ENCODE peak calls at places on chromosomes 6 and 20, in five cellular contexts. O is activated gamma-delta T cell treated with anti-CD3 and anti-CD28 coated beads, Interleukin-2, amount 50 U/mL, for 16 hours; F is activated CD4-positive, alpha-beta T cell treated with anti-CD3 and anti-CD28 coated beads, Interleukin-2, amount 10 ng/mL, durations not matched to agents 7 days and 5 days; R is AG20443; K is HFFc6. D is an unnamed sample.

GRCh38 chr6:43448916-43449315 is 6.4 kb downstream of the DLK2 start:
- DNase-seq in F (no peak), R (no peak), K (no peak), O (no peak), D (no peak)

GRCh38 chr6:28985396-28986164 is 19.5 kb downstream of the ZNF311 start:
- DNase-seq in O (no peak), R (peak; percentile 94), F (no peak), K (peak; percentile 97), D (peak; percentile 97)

GRCh38 chr6:84358581-84358980 is 131.1 kb upstream of the CEP162 start:
- DNase-seq in F (no peak), O (no peak), K (no peak), R (no peak), D (no peak)

GRCh38 chr20:12838261-12838866 is 170.4 kb upstream of the SPTLC3 start:
- DNase-seq in R (no peak), K (no peak), O (no peak), F (no peak), D (no peak)

GRCh38 chr6:41877051-41877680 is 18.0 kb downstream of the USP49 start:
- DNase-seq in K (no peak), O (no peak), R (no peak), F (no peak), D (no peak)

GRCh38 chr20:4457566-4458543 is 263.9 kb upstream of the PRND start:
- DNase-seq in R (no peak), O (no peak), K (no peak), F (no peak), D (no peak)

GRCh38 chr6:122657601-122658000 is 47.4 kb downstream of the PKIB start:
- DNase-seq in K (no peak), R (no peak), F (no peak), O (no peak), D (peak; percentile 45)

GRCh38 chr6:98487612-98488011 is 346.8 kb upstream of the POU3F2 start:
- DNase-seq in R (no peak), K (no peak), O (no peak), F (no peak), D (no peak)

GRCh38 chr6:169556758-169557505 is 144.9 kb downstream of the WDR27 start:
- DNase-seq in R (no peak), F (peak; percentile 64), K (no peak), O (no peak), D (no peak)

GRCh38 chr6:3956054-3956453 is 106.9 kb downstream of the FAM50B start:
- DNase-seq in K (no peak), R (no peak), O (no peak), F (no peak), D (no peak)

GRCh38 chr6:160519603-160520042 is 144.5 kb downstream of the LPA start:
- DNase-seq in R (peak; percentile 13), F (no peak), K (no peak), O (no peak), D (no peak)

GRCh38 chr6:99016355-99016754 is 68.6 kb upstream of the FBXL4 start:
- DNase-seq in K (peak; percentile 27), R (no peak), F (no peak), O (no peak), D (peak; percentile 94)

GRCh38 chr6:133070410-133071043 is 170.6 kb upstream of the EYA4 start:
- DNase-seq in O (no peak), K (no peak), R (no peak), F (no peak), D (no peak)

GRCh38 chr20:9838378-9839295 is at the start of gene PAK5:
- DNase-seq in O (no peak), K (no peak), R (peak; percentile 34), F (no peak), D (peak; percentile 48)

GRCh38 chr6:30615958-30616810 is 859 bp downstream of the PPP1R10 start:
- DNase-seq in F (peak; percentile 38), R (no peak), K (peak; percentile 23), O (no peak), D (peak; percentile 29)

GRCh38 chr20:32075534-32075933 is 23.5 kb downstream of the HCK start:
- DNase-seq in K (no peak), F (no peak), R (no peak), O (no peak), D (no peak)

GRCh38 chr6:53216301-53216700 is 67.7 kb upstream of the GCM1 start:
- DNase-seq in R (no peak), O (no peak), F (no peak), K (no peak), D (no peak)

GRCh38 chr20:60131375-60131774 is 173.2 kb downstream of the CDH26 start:
- DNase-seq in O (no peak), F (no peak), K (no peak), R (no peak), D (no peak)

GRCh38 chr20:61350500-61351250 is 98.6 kb downstream of the CDH4 start:
- DNase-seq in O (no peak), F (no peak), R (no peak), K (no peak), D (no peak)

GRCh38 chr6:157069585-157069984 is 253.7 kb downstream of the TMEM242 start:
- DNase-seq in O (no peak), K (no peak), F (no peak), R (no peak), D (no peak)

GRCh38 chr6:138266095-138266494 is 47.8 kb upstream of the PBOV1 start:
- DNase-seq in O (no peak), K (no peak), R (no peak), F (no peak), D (no peak)

GRCh38 chr6:131652472-131652871 is 15.4 kb downstream of the ENPP3 start:
- DNase-seq in O (no peak), K (peak; percentile 9), R (peak; percentile 27), F (no peak), D (peak; percentile 14)

GRCh38 chr6:169221264-169221663 is 32.4 kb downstream of the THBS2 start:
- DNase-seq in R (no peak), O (no peak), K (no peak), F (no peak), D (no peak)

GRCh38 chr6:125469915-125470314 is 168.1 kb upstream of the HDDC2 start:
- DNase-seq in O (no peak), F (no peak), K (no peak), R (no peak), D (peak; percentile 13)

GRCh38 chr6:169979873-169980440 is 228.5 kb downstream of the ERMARD start:
- DNase-seq in K (no peak), O (no peak), R (no peak), F (no peak), D (no peak)

GRCh38 chr6:20658053-20658452 is 123.8 kb downstream of the CDKAL1 start:
- DNase-seq in F (no peak), R (no peak), O (no peak), K (no peak), D (no peak)

GRCh38 chr6:148307400-148307799 is 35.2 kb upstream of the SASH1 start:
- DNase-seq in R (no peak), K (no peak), O (no peak), F (no peak), D (no peak)

GRCh38 chr20:25039697-25040437 is 18.1 kb downstream of the ACSS1 start:
- DNase-seq in F (no peak), R (peak; percentile 69), K (no peak), O (no peak), D (peak; percentile 56)

GRCh38 chr6:47126647-47127339 is 84.7 kb upstream of the ADGRF1 start:
- DNase-seq in O (no peak), K (no peak), F (no peak), R (no peak), D (no peak)

GRCh38 chr6:31139599-31139998 is 733 bp upstream of the PSORS1C2 start:
- DNase-seq in O (no peak), F (no peak), K (no peak), R (peak; percentile 34), D (no peak)